ENCODE peak calls at places on chromosomes 7 and 10, in six cellular contexts. Q, E, Y, A, V and G are unnamed samples.

GRCh38 chr7:16015981-16016380 is 329.5 kb upstream of the MEOX2 start:
- DNase-seq in Q (no peak), E (no peak), Y (peak; percentile 45), A (no peak), V (no peak), G (no peak)

GRCh38 chr7:297611-298374 is 7.8 kb downstream of the FOXL3 start:
- DNase-seq in Q (no peak), E (no peak), Y (no peak), A (no peak), V (no peak), G (no peak)

GRCh38 chr10:120221873-120222485 is 235.0 kb upstream of the PLPP4 start:
- DNase-seq in Q (peak; percentile 54), E (peak; percentile 79), Y (peak; percentile 80), A (peak; percentile 33), V (peak; percentile 4), G (peak; percentile 45)

GRCh38 chr10:94859086-94859485 is 79.4 kb upstream of the CYP2C9 start:
- DNase-seq in Q (no peak), E (peak; percentile 17), Y (no peak), A (no peak), V (no peak), G (peak; percentile 5)

GRCh38 chr10:8401531-8401930 is 347.0 kb downstream of the GATA3 start:
- DNase-seq in Q (no peak), E (no peak), Y (no peak), A (no peak), V (no peak), G (no peak)

GRCh38 chr7:64621656-64622055 is 44.3 kb upstream of the ZNF107 start:
- DNase-seq in Q (no peak), E (no peak), Y (no peak), A (no peak), V (no peak), G (no peak)

GRCh38 chr7:36390199-36391090 is 783 bp downstream of the ANLN start:
- DNase-seq in Q (peak; percentile 56), E (peak; percentile 92), Y (peak; percentile 96), A (peak; percentile 79), V (no peak), G (peak; percentile 87)

GRCh38 chr7:47188653-47189315 is 393.1 kb downstream of the TNS3 start:
- DNase-seq in Q (no peak), E (no peak), Y (no peak), A (no peak), V (no peak), G (no peak)

GRCh38 chr10:77348082-77348481 is 289.5 kb downstream of the KCNMA1 start:
- DNase-seq in Q (no peak), E (no peak), Y (no peak), A (no peak), V (no peak), G (no peak)

GRCh38 chr7:108973075-108973474 is 403.4 kb downstream of the DNAJB9 start:
- DNase-seq in Q (peak; percentile 28), E (no peak), Y (no peak), A (no peak), V (no peak), G (no peak)

GRCh38 chr10:98427011-98427515 is 12.1 kb upstream of the PYROXD2 start:
- DNase-seq in Q (no peak), E (no peak), Y (no peak), A (no peak), V (no peak), G (no peak)

GRCh38 chr10:100684688-100685235 is 60.6 kb upstream of the PAX2 start:
- DNase-seq in Q (no peak), E (no peak), Y (no peak), A (no peak), V (no peak), G (no peak)
- TF ChIP-seq EZH2 in Q (no peak), E (no peak), Y (no peak), A (no peak), V (peak; percentile 72), G (no peak)

DNA sequence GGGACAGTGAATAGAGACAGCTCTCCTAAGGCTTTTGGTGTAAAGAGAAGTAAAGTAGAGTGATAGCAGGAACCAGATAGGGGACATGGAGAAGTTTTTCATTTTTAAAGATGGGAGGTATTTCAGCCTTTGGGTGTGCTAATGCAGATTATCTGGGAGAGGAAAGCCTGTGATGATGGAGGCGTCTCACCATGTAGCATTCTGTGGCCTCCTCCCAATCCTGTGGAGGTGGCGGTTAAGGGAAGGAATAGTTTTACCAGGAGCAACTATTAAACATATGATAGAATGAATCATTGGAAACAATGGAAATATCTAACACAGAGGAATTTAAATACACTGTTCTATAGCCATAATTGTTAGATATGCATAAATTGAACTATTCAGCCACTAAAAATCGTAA is 101.3 kb downstream of the CNNM2 start:
- DNase-seq in Q (no peak), E (no peak), Y (no peak), A (no peak), V (no peak), G (no peak)
- TF ChIP-seq EZH2 in Q (no peak), E (no peak), Y (no peak), A (no peak), V (no peak), G (no peak)

DNA sequence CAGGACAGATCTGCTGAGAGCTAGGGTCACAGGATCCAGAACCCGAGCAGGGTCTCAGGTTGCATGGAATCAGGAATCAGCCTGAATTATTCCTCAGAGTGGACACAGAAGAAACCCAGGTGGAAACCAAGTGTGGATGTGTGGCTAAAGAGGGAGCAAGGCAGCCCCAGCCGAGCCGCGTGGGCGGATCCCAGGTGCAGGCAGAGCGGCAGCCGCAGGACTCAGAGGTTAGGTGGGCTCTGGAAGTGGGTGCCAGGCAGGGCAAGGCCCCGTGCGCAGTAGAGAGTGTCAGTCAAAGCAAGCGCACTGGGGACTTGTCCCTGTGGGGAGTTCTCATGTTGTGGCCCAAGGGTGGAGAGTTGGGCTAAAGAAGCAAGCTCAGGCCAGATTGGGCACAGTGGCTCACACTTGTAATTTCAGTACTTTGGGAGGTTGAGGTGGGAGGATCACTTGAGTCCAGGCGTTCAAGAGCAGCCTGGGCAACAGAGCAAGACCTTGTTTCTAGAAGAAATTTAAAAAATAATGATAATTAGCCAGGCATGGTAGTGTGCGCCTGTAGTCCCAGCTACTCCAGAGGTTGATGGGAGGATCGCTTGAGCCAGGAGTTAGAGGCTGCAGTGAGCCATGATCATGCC is 125.9 kb downstream of the CUL2 start:
- DNase-seq in Q (no peak), E (no peak), Y (no peak), A (no peak), V (no peak), G (no peak)
- TF ChIP-seq EZH2 in Q (no peak), E (no peak), Y (no peak), A (no peak), V (no peak), G (no peak)

GRCh38 chr7:45920543-45921380 is at the start of gene IGFBP3:
- DNase-seq in Q (no peak), E (peak; percentile 76), Y (peak; percentile 93), A (no peak), V (no peak), G (peak; percentile 74)
- TF ChIP-seq EZH2 in Q (no peak), E (no peak), Y (no peak), A (no peak), V (peak; percentile 14), G (no peak)

GRCh38 chr7:148721390-148721789 is 22.7 kb downstream of the CUL1 start:
- DNase-seq in Q (no peak), E (no peak), Y (no peak), A (no peak), V (no peak), G (no peak)
- TF ChIP-seq EZH2 in Q (no peak), E (no peak), Y (no peak), A (no peak), V (no peak), G (no peak)

DNA sequence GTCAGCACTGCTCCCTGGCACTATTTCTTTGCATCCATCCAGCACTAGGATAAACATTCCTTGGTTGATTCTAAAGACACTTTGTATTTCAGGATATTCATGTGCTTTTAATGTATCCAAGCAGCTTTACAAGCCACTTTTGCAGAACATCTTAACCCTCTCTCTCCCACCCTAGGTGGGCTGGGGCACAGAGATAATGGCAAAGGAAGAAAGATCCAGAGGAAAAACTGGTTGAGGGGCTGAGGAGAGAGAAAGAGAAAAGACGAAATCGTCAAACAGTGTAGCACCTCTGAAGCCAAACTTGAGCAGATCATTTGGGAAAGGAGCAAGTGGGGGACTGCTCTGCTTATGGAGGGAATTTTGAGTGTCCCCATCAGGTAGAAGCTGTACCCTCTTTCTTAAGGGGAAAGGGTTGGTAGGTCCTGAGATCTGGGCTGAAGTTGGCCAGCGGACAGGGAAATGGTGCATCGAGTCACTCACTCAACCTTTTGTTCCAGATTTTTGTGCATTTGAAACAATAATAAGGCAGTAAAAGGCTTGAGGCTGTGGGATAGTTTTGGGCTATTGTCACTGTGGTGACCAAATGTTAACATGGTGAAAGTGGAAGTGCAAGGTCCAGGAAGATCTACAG is 4.2 kb upstream of the HOXA13 start:
- DNase-seq in Q (no peak), E (peak; percentile 46), Y (no peak), A (no peak), V (no peak), G (no peak)
- TF ChIP-seq EZH2 in Q (no peak), E (no peak), Y (no peak), A (no peak), V (no peak), G (peak; percentile 30)

DNA sequence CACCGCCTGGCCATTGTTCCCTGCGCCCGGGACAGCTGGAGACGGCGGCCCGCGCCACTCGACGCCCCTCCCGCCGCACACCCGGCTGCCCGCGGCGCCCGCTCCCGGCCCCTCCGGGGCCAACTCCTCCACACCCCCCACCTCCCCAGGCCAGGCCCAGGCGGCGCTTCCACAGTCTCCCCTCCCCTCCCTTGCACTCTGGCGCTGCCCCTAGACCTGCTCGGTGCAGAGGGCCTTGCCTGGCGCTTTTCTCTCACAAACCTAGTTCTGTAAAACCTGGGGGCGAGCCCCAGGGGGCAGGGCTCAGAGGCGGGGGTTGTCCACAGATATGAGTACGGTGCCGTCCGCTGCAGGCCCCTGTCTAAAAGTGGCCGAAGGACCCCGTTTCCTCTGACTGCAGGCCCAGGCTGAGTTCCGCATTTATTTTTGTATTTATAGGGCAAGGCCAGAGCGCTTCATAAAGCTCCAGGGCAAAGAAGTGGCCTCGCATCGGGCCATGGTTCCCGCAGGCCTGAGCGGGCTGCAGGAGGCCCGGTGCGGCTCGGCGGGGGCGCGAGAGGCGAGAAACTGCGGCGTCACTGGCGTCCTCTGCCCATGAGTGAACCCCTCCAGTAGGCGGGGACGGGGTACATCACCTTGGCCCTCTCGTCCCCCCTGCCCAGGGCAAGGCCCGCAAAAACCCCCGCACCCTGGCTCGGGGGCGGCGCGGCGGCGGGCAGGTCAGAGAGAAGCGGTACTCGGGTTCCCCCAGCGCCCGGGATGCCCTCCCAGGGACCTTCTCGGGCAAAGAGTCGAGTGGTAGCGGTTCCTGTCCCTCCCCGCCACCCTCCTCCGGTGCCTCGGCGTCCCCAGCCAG is 355.6 kb downstream of the DNAJB6 start:
- DNase-seq in Q (no peak), E (no peak), Y (no peak), A (no peak), V (no peak), G (no peak)
- TF ChIP-seq EZH2 in Q (no peak), E (no peak), Y (no peak), A (no peak), V (no peak), G (no peak)

GRCh38 chr10:49690673-49691356 is 11.4 kb downstream of the C10orf53 start:
- DNase-seq in Q (no peak), E (no peak), Y (peak; percentile 57), A (no peak), V (no peak), G (no peak)
- TF ChIP-seq EZH2 in Q (no peak), E (no peak), Y (no peak), A (no peak), V (no peak), G (no peak)

GRCh38 chr10:117165557-117166419 is 27.7 kb upstream of the VAX1 start:
- DNase-seq in Q (peak; percentile 33), E (peak; percentile 63), Y (peak; percentile 77), A (no peak), V (no peak), G (peak; percentile 36)
- TF ChIP-seq EZH2 in Q (no peak), E (no peak), Y (no peak), A (no peak), V (peak; percentile 86), G (peak; percentile 6)